ENCODE peak calls at places on chromosome 16, in seven cellular contexts. L, W, I, M, V, A and N are unnamed samples. For H3K4me1 and H3K27me3, the result is how much of the 10 kb centered on the place peaks cover.

GRCh38 chr16:71460246-71460645 is 1.8 kb downstream of the ZNF23 start:
- DNase-seq in L (peak), M (peak), W (no peak), A (no peak), V (no peak), I (no peak), N (no peak)

GRCh38 chr16:3879258-3879886 is 1.1 kb downstream of the CREBBP start:
- DNase-seq in W (peak), L (no peak), I (no peak), A (peak), V (peak), M (peak), N (peak)

GRCh38 chr16:65967376-65967775 is 399.1 kb upstream of the CDH5 start:
- DNase-seq in A (no peak), I (no peak), M (no peak), V (no peak), L (no peak), W (no peak), N (no peak)

GRCh38 chr16:27275394-27275793 is 6.8 kb upstream of the NSMCE1 start:
- DNase-seq in I (no peak), M (no peak), L (no peak), V (no peak), A (no peak), W (no peak), N (no peak)

GRCh38 chr16:84105948-84106740 is 10.6 kb downstream of the MBTPS1 start:
- DNase-seq in A (no peak), M (no peak), W (no peak), V (no peak), L (no peak), I (no peak), N (no peak)

GRCh38 chr16:9262941-9263340 is 171.5 kb downstream of the HAPSTR1 start:
- DNase-seq in A (no peak), V (no peak), W (no peak), M (no peak), I (no peak), L (no peak), N (no peak)

GRCh38 chr16:2156025-2156848 is 655 bp downstream of the TRAF7 start:
- DNase-seq in V (no peak), L (peak), A (peak), I (no peak), W (peak), M (peak), N (no peak)

GRCh38 chr16:13036600-13036999 is 135.2 kb downstream of the SHISA9 start:
- DNase-seq in M (peak), A (peak), W (peak), I (no peak), V (peak), L (peak), N (peak)

GRCh38 chr16:12122202-12122601 is 145.7 kb downstream of the SNX29 start:
- DNase-seq in A (no peak), I (no peak), M (no peak), L (no peak), V (no peak), W (no peak), N (no peak)

GRCh38 chr16:12097523-12098428 is 121.2 kb downstream of the SNX29 start:
- DNase-seq in I (peak), V (peak), W (peak), A (no peak), L (peak), M (peak), N (peak)

DNA sequence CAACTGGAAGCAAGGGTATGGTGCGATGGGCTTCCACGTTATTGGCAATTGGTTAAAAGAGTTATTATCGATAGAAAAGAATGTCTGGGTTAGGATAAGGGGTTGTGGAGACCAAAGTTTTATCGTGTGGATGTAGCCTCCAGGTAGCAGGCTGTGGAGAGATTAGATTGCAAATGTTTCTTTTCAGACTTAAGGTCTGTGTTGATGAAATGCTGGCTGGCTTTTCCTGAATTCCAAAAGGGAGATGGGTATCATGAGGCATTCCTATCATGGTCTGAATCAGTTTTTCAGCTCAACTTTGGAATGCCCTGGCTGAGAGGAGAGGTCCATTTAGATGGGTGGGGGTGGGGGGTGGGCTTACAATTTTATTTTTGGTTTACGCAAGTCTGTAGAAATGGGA is 395.0 kb upstream of the RBFOX1 start:
- DNase-seq in M (no peak), L (no peak), I (no peak), A (no peak), W (no peak), V (no peak), N (no peak)
- H3K4me1 ChIP-seq in M (under half), L (under half), I (under half), A (under half), W (under half), V (under half), N (under half)

GRCh38 chr16:50315346-50315997 is 49.1 kb downstream of the ADCY7 start:
- DNase-seq in V (no peak), M (no peak), W (no peak), L (no peak), I (peak), A (no peak), N (no peak)

GRCh38 chr16:50313596-50314483 is 47.5 kb downstream of the ADCY7 start:
- DNase-seq in I (peak), A (peak), M (peak), V (peak), L (peak), W (no peak), N (no peak)

GRCh38 chr16:50316848-50317630 is 50.7 kb downstream of the ADCY7 start:
- DNase-seq in V (no peak), L (no peak), W (no peak), A (no peak), M (no peak), I (no peak), N (no peak)

GRCh38 chr16:50316102-50316847 is 49.9 kb downstream of the ADCY7 start:
- DNase-seq in V (no peak), L (no peak), A (no peak), W (no peak), I (no peak), M (no peak), N (no peak)

GRCh38 chr16:50314665-50315064 is 48.3 kb downstream of the ADCY7 start:
- DNase-seq in W (no peak), V (no peak), I (no peak), M (no peak), L (no peak), A (no peak), N (no peak)
- H3K27ac ChIP-seq in W (no peak), V (no peak), I (no peak), M (no peak), L (peak), A (no peak), N (no peak)

DNA sequence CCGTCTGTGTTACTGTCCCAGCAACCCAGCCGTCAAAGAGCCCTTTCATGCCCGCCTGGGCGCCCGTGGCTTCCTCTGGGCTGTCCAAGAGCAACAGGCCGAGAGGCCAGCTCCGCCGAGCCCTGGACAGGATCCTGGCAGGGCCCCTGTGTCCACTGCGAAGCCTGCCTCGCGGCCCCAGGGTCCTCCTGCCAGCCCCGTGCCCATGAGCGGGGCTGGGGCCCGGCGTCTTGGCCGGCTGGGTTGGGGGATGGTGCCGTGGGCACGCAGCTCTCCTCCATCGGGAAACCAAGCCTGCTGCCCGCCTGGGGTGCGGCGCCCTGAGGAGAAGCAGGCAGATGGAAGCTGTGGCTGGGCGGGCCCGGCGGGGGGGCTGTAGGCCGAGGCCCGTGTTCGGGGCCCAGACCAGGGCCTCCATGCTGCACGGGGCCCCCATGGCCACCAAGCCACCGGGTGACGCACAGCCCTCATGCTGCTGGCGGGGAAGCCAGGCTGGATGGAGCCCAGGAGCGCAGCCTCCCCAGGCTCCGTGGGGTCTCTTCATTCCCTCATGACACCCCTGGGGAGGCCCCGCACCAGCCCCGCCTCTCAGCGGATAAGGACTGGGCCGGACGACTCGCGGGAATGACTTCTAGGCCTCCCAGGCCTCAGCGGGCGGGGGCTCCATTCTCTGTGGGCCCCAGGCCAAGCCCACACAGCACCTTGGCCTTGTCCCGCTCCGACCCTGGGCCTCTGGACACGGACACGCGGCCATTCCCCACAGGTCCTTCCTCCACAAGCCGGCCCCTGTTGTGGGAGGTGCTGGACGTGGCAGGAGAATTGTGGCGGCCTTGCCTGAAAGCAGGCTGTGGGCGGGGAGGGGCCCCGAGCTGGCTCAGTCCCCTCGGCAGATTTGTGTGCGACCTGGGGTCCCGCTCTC is at the start of gene C1QTNF8:
- DNase-seq in W (no peak), I (no peak), A (no peak), L (no peak), V (no peak), M (no peak), N (no peak)
- H3K27me3 ChIP-seq in W (under half), I (under half), A (under half), L (under half), V (under half), M (half or more), N (under half)

GRCh38 chr16:49700222-49700927 is 155.5 kb downstream of the ZNF423 start:
- DNase-seq in W (peak), L (no peak), I (peak), M (no peak), A (peak), V (no peak), N (peak)
- H3K4me1 ChIP-seq in W (under half), L (half or more), I (under half), M (under half), A (half or more), V (under half), N (half or more)

DNA sequence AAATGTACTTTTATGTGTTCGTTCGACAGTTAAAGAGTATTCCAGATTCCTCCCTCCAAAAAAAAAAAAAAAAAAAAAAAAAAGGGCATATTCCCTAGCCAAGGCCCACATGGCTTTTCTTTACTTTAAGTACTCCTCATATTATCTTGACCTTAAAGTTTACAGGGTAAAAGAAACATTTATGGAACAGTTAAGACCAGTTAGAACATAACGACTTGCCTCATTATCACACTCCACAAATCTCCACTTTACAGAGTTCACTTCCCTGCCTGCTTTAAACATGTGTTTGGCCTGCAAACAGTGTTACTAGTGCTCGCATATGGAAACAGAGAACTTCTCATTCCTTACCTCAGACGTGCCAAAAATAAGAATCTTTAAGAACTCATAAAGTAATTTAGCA is 159.2 kb downstream of the WWOX start:
- DNase-seq in I (no peak), V (no peak), M (no peak), A (no peak), W (no peak), L (no peak), N (no peak)
- H3K27ac ChIP-seq in I (no peak), V (no peak), M (peak), A (no peak), W (no peak), L (no peak), N (no peak)